ENCODE peak calls at places on chromosomes 2 and 18, in six cellular contexts. L is endothelial cell, Y is cardiac fibroblast, Q is progenitor cell of endocrine pancreas, U is ovary, A is AG04450. R is an unnamed sample.

GRCh38 chr2:3741372-3741771 is 38.0 kb downstream of the DCDC2C start:
- DNase-seq in L (no peak), Y (no peak), Q (no peak), U (no peak), A (no peak), R (no peak)

GRCh38 chr2:235908826-235909225 is 259.4 kb downstream of the GBX2 start:
- DNase-seq in L (no peak), Y (no peak), Q (no peak), U (no peak), A (no peak), R (no peak)

GRCh38 chr2:201378496-201379397 is 21.6 kb upstream of the FLACC1 start:
- DNase-seq in L (no peak), Y (peak), Q (no peak), U (no peak), A (no peak), R (no peak)

GRCh38 chr2:237613679-237614078 is 13.7 kb upstream of the LRRFIP1 start:
- DNase-seq in L (no peak), Y (no peak), Q (no peak), U (no peak), A (no peak), R (no peak)

GRCh38 chr2:162521871-162522655 is 178.1 kb downstream of the GCA start:
- DNase-seq in L (no peak), Y (no peak), Q (no peak), U (no peak), A (no peak), R (no peak)

GRCh38 chr2:86383844-86384243 is 46.4 kb upstream of the REEP1 start:
- DNase-seq in L (no peak), Y (peak), Q (no peak), U (no peak), A (peak), R (no peak)

GRCh38 chr2:106285237-106285829 is 91.2 kb upstream of the UXS1 start:
- DNase-seq in L (no peak), Y (no peak), Q (no peak), U (no peak), A (no peak), R (no peak)

GRCh38 chr2:84963692-84964405 is 7.1 kb upstream of the KCMF1 start:
- DNase-seq in L (no peak), Y (peak), Q (no peak), U (no peak), A (peak), R (no peak)

GRCh38 chr2:12261993-12262680 is 454.6 kb upstream of the TRIB2 start:
- DNase-seq in L (no peak), Y (peak), Q (no peak), U (no peak), A (no peak), R (no peak)

GRCh38 chr2:149061119-149061518 is 22.6 kb downstream of the LYPD6B start:
- DNase-seq in L (no peak), Y (no peak), Q (no peak), U (no peak), A (no peak), R (no peak)

GRCh38 chr2:129761569-129762021 is 217.9 kb upstream of the RAB6C start:
- DNase-seq in L (no peak), Y (no peak), Q (no peak), U (no peak), A (no peak), R (no peak)

GRCh38 chr2:165634855-165635254 is 159.2 kb downstream of the GALNT3 start:
- DNase-seq in L (peak), Y (peak), Q (no peak), U (peak), A (no peak), R (no peak)

GRCh38 chr2:134774786-134775641 is 56.2 kb upstream of the TMEM163 start:
- DNase-seq in L (no peak), Y (peak), Q (no peak), U (no peak), A (no peak), R (no peak)

GRCh38 chr2:240623531-240624010 is 1.7 kb upstream of the GPR35 start:
- DNase-seq in L (no peak), Y (no peak), Q (no peak), U (peak), A (no peak), R (no peak)

GRCh38 chr2:19480664-19481063 is 122.2 kb upstream of the OSR1 start:
- DNase-seq in L (no peak), Y (no peak), Q (no peak), U (no peak), A (no peak), R (no peak)

DNA sequence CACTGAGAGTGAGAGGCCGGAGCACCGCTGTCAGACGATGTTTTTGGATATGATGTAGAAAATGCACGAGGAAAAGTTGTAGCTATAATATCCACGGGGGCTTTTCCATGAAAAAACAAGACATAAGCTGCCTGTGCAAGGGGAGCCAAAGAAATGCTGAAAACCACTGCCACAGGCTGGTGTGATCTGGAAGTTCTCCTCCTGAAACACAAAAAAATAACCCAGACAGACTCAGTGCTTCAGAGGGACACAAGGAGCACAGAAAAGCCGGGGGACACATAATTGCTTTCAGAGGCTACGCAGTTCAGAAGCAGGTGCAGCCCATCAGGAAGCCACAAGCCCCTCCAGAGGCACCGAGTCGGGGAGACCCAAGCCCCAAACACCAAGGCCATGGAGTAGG is 98.2 kb downstream of the ZNF516 start:
- DNase-seq in L (no peak), Y (no peak), Q (no peak), U (no peak), A (no peak), R (no peak)
- TF ChIP-seq CTCF in L (no peak), Y (no peak), Q (no peak), U (peak), A (no peak), R (no peak)

DNA sequence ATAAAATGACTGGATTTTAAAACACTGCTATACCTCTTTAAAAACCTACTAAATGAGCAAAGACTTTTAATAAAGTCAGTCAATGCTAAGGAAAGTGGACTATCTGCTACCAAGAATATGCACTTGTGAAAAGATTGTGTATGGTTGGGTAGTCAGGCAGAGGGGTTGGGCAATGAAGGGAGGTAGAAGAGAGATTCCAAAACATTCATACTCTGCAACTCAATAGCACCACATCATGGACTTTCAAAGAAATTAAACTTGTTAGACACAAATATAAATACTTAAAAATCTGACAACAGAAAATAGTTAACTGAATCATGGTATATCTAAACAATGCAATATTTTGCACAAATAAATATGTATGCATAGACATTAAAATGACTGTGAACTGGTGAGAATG is 139.9 kb upstream of the MAPRE2 start:
- DNase-seq in L (no peak), Y (peak), Q (no peak), U (no peak), A (no peak), R (no peak)
- TF ChIP-seq CTCF in L (no peak), Y (no peak), Q (no peak), U (peak), A (no peak), R (no peak)

GRCh38 chr18:3775996-3776395 is 326.0 kb downstream of the TGIF1 start:
- DNase-seq in L (no peak), Y (no peak), Q (no peak), U (no peak), A (no peak), R (no peak)

GRCh38 chr18:3773303-3773702 is 323.3 kb downstream of the TGIF1 start:
- DNase-seq in L (no peak), Y (peak), Q (no peak), U (no peak), A (no peak), R (no peak)

DNA sequence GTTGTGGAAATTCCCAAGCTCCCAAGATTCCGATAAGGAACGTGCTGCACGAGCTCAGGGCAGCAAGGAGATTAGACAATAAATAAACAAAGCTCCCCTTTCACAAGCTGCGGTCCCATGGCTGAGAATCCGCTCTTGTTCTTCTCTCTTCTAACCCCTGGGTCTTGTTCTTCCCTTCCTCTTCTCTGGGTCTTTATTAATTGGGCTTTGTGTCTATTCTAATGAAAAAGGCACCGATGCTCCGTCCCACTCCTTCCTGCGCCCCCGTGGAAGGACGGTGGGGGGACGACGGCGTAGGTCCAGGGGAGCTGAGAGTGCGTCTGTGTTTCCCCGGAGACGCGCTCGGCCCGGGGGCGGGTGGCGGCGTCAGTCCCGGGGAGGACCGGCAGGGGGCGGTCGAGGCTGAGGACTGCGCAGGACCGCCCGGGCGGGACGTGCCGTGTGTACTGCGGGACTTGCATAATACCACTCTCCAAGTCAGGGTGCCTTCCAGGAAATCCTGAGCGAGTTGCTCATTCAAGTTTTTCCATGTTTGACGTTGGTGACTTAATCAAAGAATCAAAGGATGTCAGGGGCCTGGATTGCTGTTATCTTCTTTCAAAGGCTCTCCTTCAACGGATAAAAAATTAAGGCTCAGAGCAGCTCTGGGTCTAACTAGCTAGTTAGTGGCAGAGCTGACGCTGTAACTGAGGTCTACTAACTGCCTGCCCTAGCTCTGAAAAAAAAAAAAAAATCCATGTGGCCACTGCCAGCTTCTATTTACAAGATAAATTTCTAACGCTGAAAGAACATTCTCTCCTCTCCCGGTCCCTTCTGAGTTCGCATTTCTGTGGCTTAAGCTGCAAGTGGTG is 321.4 kb downstream of the TGIF1 start:
- DNase-seq in L (peak), Y (peak), Q (peak), U (peak), A (peak), R (peak)
- TF ChIP-seq CTCF in L (peak), Y (peak), Q (peak), U (peak), A (peak), R (peak)

GRCh38 chr2:174224665-174225288 is 23.6 kb downstream of the OLA1 start:
- DNase-seq in L (no peak), Y (no peak), Q (no peak), U (no peak), A (no peak), R (no peak)
- TF ChIP-seq CTCF in L (no peak), Y (no peak), Q (no peak), U (no peak), A (no peak), R (no peak)

GRCh38 chr2:203014456-203015199 is at the start of gene NBEAL1:
- DNase-seq in L (peak), Y (peak), Q (peak), U (peak), A (peak), R (peak)
- TF ChIP-seq CTCF in L (no peak), Y (no peak), Q (no peak), U (no peak), A (no peak), R (no peak)

GRCh38 chr2:72607189-72607588 is 218.6 kb downstream of the EXOC6B start:
- DNase-seq in L (no peak), Y (no peak), Q (no peak), U (no peak), A (no peak), R (no peak)

GRCh38 chr2:72602095-72602494 is 223.7 kb downstream of the EXOC6B start:
- DNase-seq in L (no peak), Y (no peak), Q (no peak), U (no peak), A (no peak), R (no peak)

GRCh38 chr2:72602711-72603110 is 223.1 kb downstream of the EXOC6B start:
- DNase-seq in L (no peak), Y (no peak), Q (no peak), U (no peak), A (no peak), R (no peak)

GRCh38 chr2:72603481-72603880 is 222.4 kb downstream of the EXOC6B start:
- DNase-seq in L (no peak), Y (peak), Q (no peak), U (no peak), A (no peak), R (no peak)

GRCh38 chr2:72605836-72606442 is 219.9 kb downstream of the EXOC6B start:
- DNase-seq in L (no peak), Y (peak), Q (no peak), U (no peak), A (no peak), R (no peak)
- TF ChIP-seq CTCF in L (peak), Y (peak), Q (peak), U (no peak), A (peak), R (peak)

DNA sequence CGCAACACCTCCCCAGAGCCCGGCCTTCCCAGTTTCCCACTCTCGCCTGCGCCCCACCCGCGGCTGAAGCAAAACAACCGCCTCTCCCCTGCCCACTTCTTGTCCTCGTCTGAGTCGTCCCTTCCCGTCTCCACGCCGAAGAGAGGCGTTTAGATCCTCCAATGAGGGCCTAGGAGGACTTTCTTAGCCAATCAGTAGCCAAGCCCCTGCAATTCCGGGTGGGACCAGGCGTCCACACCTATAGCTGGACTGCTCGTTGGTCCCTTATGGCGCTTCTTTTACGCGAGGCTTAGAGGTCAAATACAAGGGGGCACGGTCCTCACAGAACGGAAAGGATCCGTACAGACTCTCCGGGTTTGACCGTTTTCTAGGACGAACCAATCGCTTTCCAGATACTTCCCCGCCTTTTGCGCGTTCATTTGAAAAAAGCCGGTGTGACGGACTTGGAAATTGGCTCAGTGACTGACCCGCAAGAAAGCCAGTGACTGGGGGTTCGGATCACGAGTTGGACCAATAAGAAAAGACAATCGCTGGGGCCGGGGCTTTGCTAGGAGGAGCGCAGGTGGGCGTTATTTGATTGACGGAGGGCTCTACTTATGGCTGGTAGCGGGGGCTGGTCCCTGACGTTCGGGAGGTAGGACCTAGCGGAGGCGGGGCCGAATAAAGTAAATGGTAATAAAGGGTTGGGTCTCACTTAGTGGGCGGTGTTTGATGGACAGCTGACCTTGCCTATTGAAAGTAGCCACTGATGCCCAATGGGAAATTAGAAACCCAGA is 579 bp upstream of the PPM1B start:
- DNase-seq in L (peak), Y (peak), Q (peak), U (peak), A (peak), R (peak)
- TF ChIP-seq CTCF in L (no peak), Y (no peak), Q (no peak), U (no peak), A (no peak), R (no peak)